ENCODE peak calls at places on chromosomes 11 and 22, in four cellular contexts. S is NCI-H1417, G is DMS79 treated with DMSO at 0.1 percent for 48 hours, V is Kasumi-1. I is an unnamed sample.

GRCh38 chr11:120389693-120390584 is 53.7 kb downstream of the ARHGEF12 start:
- DNase-seq in S (no peak), G (no peak), V (no peak), I (no peak)

GRCh38 chr11:119065369-119065768 is 2.2 kb upstream of the VPS11 start:
- DNase-seq in V (peak), S (no peak), G (no peak), I (no peak)

GRCh38 chr22:48744283-48744641 is 1083.4 kb downstream of the BRD1 start:
- DNase-seq in V (no peak), G (no peak), S (no peak), I (no peak)

GRCh38 chr11:119361961-119362725 is 15.6 kb upstream of the MFRP start:
- DNase-seq in V (no peak), S (no peak), G (peak), I (no peak)

GRCh38 chr22:46803031-46803880 is 40.8 kb downstream of the TBC1D22A start:
- DNase-seq in G (no peak), V (no peak), S (no peak), I (no peak)

GRCh38 chr11:46391578-46392420 is at the start of gene CHRM4:
- DNase-seq in G (peak), V (no peak), S (peak), I (no peak)

GRCh38 chr22:33652596-33652995 is 267.7 kb downstream of the LARGE1 start:
- DNase-seq in S (no peak), G (no peak), V (no peak), I (no peak)

GRCh38 chr11:93529707-93530467 is 13.3 kb downstream of the SMCO4 start:
- DNase-seq in G (no peak), S (no peak), V (no peak), I (no peak)

GRCh38 chr11:117424781-117425180 is 97.1 kb downstream of the CEP164 start:
- DNase-seq in G (peak), S (peak), V (no peak), I (no peak)

GRCh38 chr11:131598305-131598704 is 227.9 kb downstream of the NTM start:
- DNase-seq in G (no peak), V (no peak), S (no peak), I (no peak)

GRCh38 chr22:25368271-25368670 is 148.8 kb downstream of the CRYBB2 start:
- DNase-seq in G (no peak), S (no peak), V (no peak), I (no peak)

I was measured in KG1.